ENCODE peak calls at places on chromosomes 3 and 15, in eight cellular contexts. V, K, Z, S, X, R, U and G are unnamed samples.

GRCh38 chr15:68059630-68060029 is 5.5 kb downstream of the PIAS1 start:
- DNase-seq in R (no peak), U (no peak), K (no peak), S (no peak), V (no peak), Z (no peak), X (no peak), G (no peak)

GRCh38 chr15:85089929-85090597 is 108.4 kb downstream of the PDE8A start:
- DNase-seq in K (no peak), Z (no peak), R (no peak), U (no peak), X (no peak), S (no peak), V (no peak), G (no peak)

GRCh38 chr3:125148836-125149235 is 63.7 kb downstream of the SLC12A8 start:
- DNase-seq in R (no peak), V (peak), X (peak), Z (no peak), U (no peak), K (peak), S (peak), G (no peak)

GRCh38 chr15:69685524-69686452 is 233.2 kb downstream of the RPLP1 start:
- DNase-seq in U (no peak), X (no peak), Z (no peak), R (no peak), S (no peak), K (no peak), V (no peak), G (no peak)

GRCh38 chr3:120502116-120502515 is 51.3 kb upstream of the FSTL1 start:
- DNase-seq in K (no peak), Z (no peak), R (no peak), U (no peak), V (no peak), X (no peak), S (no peak), G (no peak)

GRCh38 chr3:110180733-110181132 is 843.4 kb upstream of the DPPA4 start:
- DNase-seq in Z (no peak), K (no peak), S (no peak), X (no peak), V (peak), R (no peak), U (no peak), G (no peak)

GRCh38 chr3:41362638-41363559 is 163.6 kb downstream of the CTNNB1 start:
- DNase-seq in U (peak), K (no peak), X (no peak), V (peak), S (no peak), Z (no peak), R (no peak), G (no peak)

GRCh38 chr15:26970712-26971210 is at the start of gene GABRG3:
- DNase-seq in U (peak), K (no peak), X (no peak), S (no peak), R (no peak), V (no peak), Z (no peak), G (no peak)

GRCh38 chr15:68430471-68431036 is 1.4 kb downstream of the ITGA11 start:
- DNase-seq in X (no peak), V (no peak), K (no peak), U (no peak), S (no peak), R (no peak), Z (no peak), G (no peak)

GRCh38 chr15:73375012-73375411 is 6.3 kb upstream of the HCN4 start:
- DNase-seq in K (no peak), U (no peak), S (no peak), V (no peak), R (no peak), Z (no peak), X (no peak), G (no peak)

GRCh38 chr3:172808969-172809546 is 58.5 kb downstream of the ECT2 start:
- DNase-seq in X (no peak), Z (peak), R (no peak), U (no peak), K (peak), V (no peak), S (no peak), G (no peak)
- TF ChIP-seq CTCF in X (peak), Z (peak), R (peak), U (peak), K (peak), V (peak), S (peak), G (peak)

DNA sequence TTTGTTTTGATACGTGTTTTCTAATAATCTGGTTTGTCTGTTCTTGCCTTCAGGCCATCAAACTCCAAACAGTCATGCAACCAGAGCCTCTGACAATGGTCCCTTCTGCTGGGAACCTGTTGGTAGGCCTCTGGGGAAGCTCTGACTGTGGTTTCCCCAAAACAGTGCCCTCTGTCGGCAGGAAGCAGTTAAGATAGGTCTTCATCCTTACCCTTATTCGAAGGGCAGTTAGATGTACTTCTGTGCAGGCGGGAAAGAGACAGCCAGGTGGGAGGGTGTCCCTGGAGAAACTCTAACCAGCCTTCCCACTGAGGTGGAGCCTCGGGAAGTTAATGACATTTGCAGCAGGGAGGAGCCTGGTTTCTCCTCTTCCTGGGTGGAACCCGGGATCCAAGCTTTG is 81.6 kb upstream of the CHMP2B start:
- DNase-seq in X (peak), R (no peak), S (peak), V (no peak), K (no peak), Z (peak), U (peak), G (peak)
- TF ChIP-seq CTCF in X (peak), R (no peak), S (peak), V (no peak), K (peak), Z (peak), U (peak), G (no peak)

GRCh38 chr3:27145719-27146118 is 223.5 kb downstream of the NEK10 start:
- DNase-seq in S (no peak), U (no peak), Z (no peak), X (no peak), V (no peak), K (no peak), R (no peak), G (no peak)

GRCh38 chr3:27138005-27138404 is 231.2 kb downstream of the NEK10 start:
- DNase-seq in R (no peak), X (no peak), K (no peak), Z (no peak), U (peak), V (no peak), S (no peak), G (no peak)

GRCh38 chr3:27146786-27147185 is 222.4 kb downstream of the NEK10 start:
- DNase-seq in Z (no peak), R (no peak), U (no peak), K (no peak), V (no peak), S (no peak), X (no peak), G (no peak)

GRCh38 chr3:27138562-27138961 is 230.6 kb downstream of the NEK10 start:
- DNase-seq in V (peak), U (no peak), X (no peak), R (no peak), K (no peak), S (no peak), Z (no peak), G (no peak)

GRCh38 chr3:27141668-27142067 is 227.5 kb downstream of the NEK10 start:
- DNase-seq in V (no peak), S (no peak), R (no peak), U (peak), K (no peak), X (no peak), Z (peak), G (no peak)
- TF ChIP-seq CTCF in V (no peak), S (no peak), R (no peak), U (no peak), K (no peak), X (no peak), Z (peak), G (no peak)

DNA sequence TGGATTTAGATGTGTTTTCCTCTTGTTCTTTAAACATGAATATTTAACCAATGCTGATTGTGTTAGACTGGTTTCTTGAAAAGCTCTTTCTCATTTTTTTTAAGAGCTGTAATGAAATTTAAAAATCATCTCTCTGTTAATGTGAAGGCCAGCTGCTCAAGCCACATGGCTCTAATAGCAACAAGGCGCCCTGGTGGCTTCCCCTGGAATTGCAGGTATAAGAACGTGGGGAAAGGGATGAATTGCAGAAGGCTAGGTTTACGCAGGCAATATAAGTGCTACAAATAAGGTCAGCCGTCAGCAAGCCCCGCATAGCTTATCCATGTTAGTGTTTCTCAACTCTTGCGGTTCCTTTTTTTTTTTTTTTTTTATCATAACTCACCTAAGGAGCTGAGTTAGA is 108.5 kb downstream of the SAMMSON start:
- DNase-seq in R (no peak), U (peak), X (peak), S (peak), V (no peak), Z (peak), K (no peak), G (peak)
- TF ChIP-seq CTCF in R (peak), U (peak), X (peak), S (peak), V (peak), Z (peak), K (peak), G (peak)